ENCODE peak calls at places on chromosomes 6 and 20, in six cellular contexts. U is HFFc6, A is KBM-7, V is NCI-H345, L is aorta, F is AG09319. Q is an unnamed sample.

GRCh38 chr6:170007468-170008240 is 256.2 kb downstream of the ERMARD start:
- DNase-seq in U (no peak), A (no peak), V (no peak), L (no peak), F (no peak), Q (no peak)

GRCh38 chr6:87847830-87848210 is 145.8 kb upstream of the AKIRIN2 start:
- DNase-seq in U (no peak), A (no peak), V (no peak), L (no peak), F (no peak), Q (no peak)

GRCh38 chr20:61916318-61916891 is 149.3 kb downstream of the TAF4 start:
- DNase-seq in U (no peak), A (no peak), V (no peak), L (no peak), F (no peak), Q (no peak)

GRCh38 chr6:45416700-45417099 is 39.0 kb upstream of the SUPT3H start:
- DNase-seq in U (peak), A (no peak), V (no peak), L (no peak), F (no peak), Q (no peak)

GRCh38 chr6:167680605-167681149 is 146.0 kb upstream of the AFDN start:
- DNase-seq in U (no peak), A (no peak), V (no peak), L (peak), F (no peak), Q (no peak)

GRCh38 chr6:163585932-163586437 is 171.5 kb downstream of the QKI start:
- DNase-seq in U (peak), A (peak), V (no peak), L (peak), F (peak), Q (no peak)

GRCh38 chr6:83464741-83465140 is 33.9 kb upstream of the ME1 start:
- DNase-seq in U (no peak), A (no peak), V (no peak), L (no peak), F (no peak), Q (no peak)

GRCh38 chr6:170127151-170127550 is 163.7 kb downstream of the DLL1 start:
- DNase-seq in U (no peak), A (no peak), V (no peak), L (peak), F (no peak), Q (no peak)

GRCh38 chr20:34922654-34923381 is 32.8 kb downstream of the GSS start:
- DNase-seq in U (peak), A (no peak), V (no peak), L (no peak), F (peak), Q (no peak)

GRCh38 chr6:139732451-139732850 is 358.0 kb upstream of the CITED2 start:
- DNase-seq in U (peak), A (no peak), V (no peak), L (no peak), F (no peak), Q (no peak)

GRCh38 chr20:31637660-31638059 is at the start of gene COX4I2:
- DNase-seq in U (no peak), A (no peak), V (no peak), L (no peak), F (no peak), Q (no peak)

GRCh38 chr6:33443619-33444504 is 10.5 kb upstream of the ZBTB9 start:
- DNase-seq in U (no peak), A (no peak), V (no peak), L (no peak), F (no peak), Q (no peak)

GRCh38 chr6:36577298-36577697 is 16.9 kb upstream of the SRSF3 start:
- DNase-seq in U (peak), A (no peak), V (no peak), L (no peak), F (peak), Q (no peak)

GRCh38 chr20:15107952-15108351 is 770.5 kb upstream of the FLRT3 start:
- DNase-seq in U (no peak), A (no peak), V (no peak), L (no peak), F (no peak), Q (no peak)

GRCh38 chr6:88492824-88493223 is 326.7 kb upstream of the CNR1 start:
- DNase-seq in U (peak), A (no peak), V (no peak), L (no peak), F (no peak), Q (no peak)

GRCh38 chr6:11206576-11206975 is 25.9 kb downstream of the NEDD9 start:
- DNase-seq in U (no peak), A (no peak), V (no peak), L (no peak), F (no peak), Q (no peak)

GRCh38 chr6:107965746-107966145 is 7.7 kb upstream of the SEC63 start:
- DNase-seq in U (peak), A (no peak), V (no peak), L (no peak), F (no peak), Q (no peak)

Q was measured in NCI-H1092 treated with DMSO at 0.1 percent for 48 hours.